ENCODE peak calls at places on chromosomes 16 and 17, in ten cellular contexts. Q is tibial artery, K is HFF-Myc, O is cardiac fibroblast, I is thoracic aorta, G is AG04449, T is OCI-LY7, P is upper lobe of right lung, L is neural progenitor cell, E is B cell. B is an unnamed sample.

GRCh38 chr17:22511431-22511830 is 819.1 kb downstream of the KCNJ18 start:
- DNase-seq in Q (no peak), K (no peak), O (no peak), I (no peak), G (no peak), T (no peak), P (no peak), L (no peak), E (no peak), B (no peak)

GRCh38 chr17:10106067-10106466 is 92.3 kb downstream of the GAS7 start:
- DNase-seq in Q (no peak), K (no peak), O (no peak), I (no peak), G (no peak), T (no peak), P (no peak), L (no peak), E (no peak), B (no peak)

GRCh38 chr16:10770907-10771306 is 27.3 kb downstream of the NUBP1 start:
- DNase-seq in Q (no peak), K (no peak), O (peak; percentile 8), I (no peak), G (no peak), T (no peak), P (no peak), L (no peak), E (no peak), B (no peak)

GRCh38 chr16:75096730-75097129 is 19.9 kb downstream of the LDHD start:
- DNase-seq in Q (no peak), K (no peak), O (no peak), I (no peak), G (no peak), T (no peak), P (peak; percentile 77), L (peak; percentile 47), E (no peak), B (no peak)

GRCh38 chr17:29216181-29216580 is 30.5 kb upstream of the CRYBA1 start:
- DNase-seq in Q (no peak), K (no peak), O (no peak), I (no peak), G (no peak), T (no peak), P (no peak), L (no peak), E (no peak), B (no peak)

GRCh38 chr17:10429416-10430045 is 7.8 kb upstream of the MYH8 start:
- DNase-seq in Q (no peak), K (no peak), O (peak; percentile 45), I (no peak), G (no peak), T (no peak), P (no peak), L (no peak), E (no peak), B (no peak)

GRCh38 chr17:1422907-1423306 is 22.9 kb upstream of the YWHAE start:
- DNase-seq in Q (peak; percentile 26), K (peak; percentile 59), O (peak; percentile 98), I (peak; percentile 23), G (peak; percentile 81), T (no peak), P (no peak), L (no peak), E (no peak), B (no peak)

GRCh38 chr16:12298285-12298684 is 321.8 kb downstream of the SNX29 start:
- DNase-seq in Q (no peak), K (no peak), O (no peak), I (no peak), G (no peak), T (no peak), P (no peak), L (no peak), E (no peak), B (no peak)

GRCh38 chr16:49874613-49875237 is 18.8 kb upstream of the ZNF423 start:
- DNase-seq in Q (no peak), K (no peak), O (no peak), I (no peak), G (no peak), T (no peak), P (no peak), L (no peak), E (no peak), B (no peak)

GRCh38 chr16:49875812-49876715 is 20.2 kb upstream of the ZNF423 start:
- DNase-seq in Q (no peak), K (no peak), O (no peak), I (no peak), G (no peak), T (no peak), P (no peak), L (peak; percentile 73), E (no peak), B (no peak)

GRCh38 chr16:49881890-49882289 is 26.0 kb upstream of the ZNF423 start:
- DNase-seq in Q (no peak), K (no peak), O (no peak), I (no peak), G (no peak), T (no peak), P (no peak), L (no peak), E (no peak), B (no peak)

DNA sequence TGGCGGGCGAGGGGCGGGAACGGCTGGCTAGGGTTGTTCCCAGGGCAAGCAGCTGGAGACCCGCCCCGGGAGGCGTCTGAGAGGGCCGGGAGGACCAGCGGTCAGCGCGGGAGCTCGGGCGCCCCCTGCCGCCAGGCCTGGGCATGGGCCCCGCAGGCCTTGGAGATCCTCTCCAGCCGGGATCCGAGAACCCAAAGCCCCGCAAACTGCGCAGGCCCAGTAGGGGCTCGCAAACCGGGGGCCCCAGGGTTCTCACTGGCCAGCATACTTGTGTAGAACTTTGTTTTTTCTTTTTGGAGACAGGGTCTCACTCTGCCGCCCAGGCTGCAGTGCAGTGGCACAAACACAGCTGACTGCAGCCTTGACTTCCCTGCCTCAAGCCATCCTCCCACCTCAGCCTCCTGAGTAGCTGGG is 20.8 kb upstream of the ZNF423 start:
- DNase-seq in Q (peak; percentile 45), K (no peak), O (peak; percentile 47), I (no peak), G (no peak), T (no peak), P (peak; percentile 83), L (peak; percentile 83), E (no peak), B (peak; percentile 93)
- TF ChIP-seq CTCF in Q (peak; percentile 95), K (peak; percentile 84), O (peak; percentile 71), I (peak; percentile 90), G (peak; percentile 84), T (peak; percentile 72), P (peak; percentile 93), L (peak; percentile 88), E (peak; percentile 33), B (peak; percentile 95)

DNA sequence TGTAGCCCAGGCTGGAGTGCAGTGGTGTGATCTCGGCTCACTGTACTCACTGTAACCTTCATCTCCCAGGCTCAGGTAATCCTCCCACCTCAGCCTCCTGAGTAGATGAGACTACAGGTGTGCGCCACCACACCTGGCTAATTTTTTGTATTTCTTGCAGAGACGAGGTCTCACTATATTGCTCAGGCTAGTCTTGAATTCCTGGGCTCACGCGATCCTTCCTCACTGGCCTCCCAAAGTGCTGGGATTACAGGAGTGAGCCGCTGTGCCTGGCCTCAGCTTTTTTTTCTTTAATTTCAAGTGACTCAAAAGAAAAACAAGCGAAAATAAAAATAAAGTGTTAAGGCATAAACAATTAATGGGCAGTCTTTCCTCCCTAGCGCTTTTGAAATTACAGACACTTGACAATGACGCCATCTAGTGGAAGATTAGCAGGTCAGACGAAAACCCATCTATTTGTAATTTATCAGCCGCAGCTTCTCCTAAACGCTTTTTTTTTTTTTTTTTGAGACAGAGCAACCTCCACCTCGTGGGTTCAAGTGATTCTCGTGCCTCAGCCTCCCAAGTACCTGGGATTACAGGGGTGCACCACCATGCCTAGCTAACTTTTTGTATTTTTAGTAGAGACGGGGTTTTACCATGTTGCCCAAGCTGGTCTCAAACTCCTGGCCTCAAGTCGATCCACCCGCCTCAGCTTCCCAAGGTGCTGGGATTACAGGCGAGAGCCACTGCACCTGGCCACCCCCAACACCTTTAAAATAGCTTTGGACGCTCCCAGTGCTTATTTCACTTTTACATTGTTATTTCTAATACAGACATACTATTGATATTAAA is 28.1 kb upstream of the PECAM1 start:
- DNase-seq in Q (no peak), K (peak; percentile 47), O (peak; percentile 91), I (no peak), G (peak; percentile 26), T (peak; percentile 84), P (peak; percentile 40), L (peak; percentile 69), E (peak; percentile 49), B (no peak)
- TF ChIP-seq CTCF in Q (peak; percentile 75), K (peak; percentile 59), O (peak; percentile 59), I (peak; percentile 78), G (peak; percentile 56), T (peak; percentile 86), P (peak; percentile 81), L (peak; percentile 79), E (peak; percentile 86), B (peak; percentile 92)

DNA sequence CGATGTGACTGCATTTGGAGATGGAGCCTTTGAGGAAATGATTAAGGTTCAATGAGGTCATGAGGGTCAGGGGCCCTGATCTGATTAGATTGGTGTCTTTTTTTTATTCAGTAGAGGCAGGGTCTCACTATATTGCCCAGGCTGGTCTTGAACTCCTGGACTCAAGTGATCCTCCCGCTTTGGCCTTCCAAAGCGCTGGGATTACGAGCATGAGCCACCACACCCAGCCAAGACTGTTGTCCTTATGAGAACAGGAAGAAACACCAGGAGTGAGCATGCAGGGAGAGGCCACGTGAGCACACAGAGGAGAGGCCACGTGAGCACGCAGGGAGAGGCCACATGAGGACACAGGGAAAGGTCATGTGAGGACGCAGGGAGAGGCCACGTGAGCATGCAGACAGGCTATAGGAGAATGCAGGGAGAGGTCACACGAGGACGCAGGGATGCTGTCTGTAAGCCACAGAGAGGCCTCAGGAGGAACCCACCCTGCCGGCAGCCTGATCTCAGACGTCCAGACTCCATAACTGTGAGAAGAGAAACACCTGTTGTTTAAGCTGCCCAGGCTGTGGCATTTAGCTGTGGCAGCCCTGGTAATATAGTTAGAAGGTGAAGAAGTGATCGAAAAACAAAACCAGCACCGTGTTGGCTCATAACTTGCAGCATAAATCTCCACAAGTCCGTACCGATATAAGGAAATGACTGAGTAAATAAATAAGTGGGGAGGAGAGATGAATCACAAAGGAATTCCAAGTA is 14.5 kb upstream of the CSNK1D start:
- DNase-seq in Q (no peak), K (no peak), O (peak; percentile 99), I (no peak), G (no peak), T (no peak), P (peak; percentile 93), L (no peak), E (no peak), B (no peak)
- TF ChIP-seq CTCF in Q (no peak), K (no peak), O (no peak), I (no peak), G (no peak), T (no peak), P (no peak), L (no peak), E (no peak), B (no peak)

GRCh38 chr17:58516644-58517377 is 2.4 kb upstream of the MTMR4 start:
- DNase-seq in Q (no peak), K (no peak), O (no peak), I (no peak), G (no peak), T (no peak), P (no peak), L (no peak), E (no peak), B (no peak)

GRCh38 chr17:58517928-58518609 is 3.6 kb upstream of the MTMR4 start:
- DNase-seq in Q (peak; percentile 100), K (peak; percentile 98), O (peak; percentile 100), I (peak; percentile 100), G (peak; percentile 99), T (peak; percentile 100), P (peak; percentile 100), L (peak; percentile 100), E (peak; percentile 100), B (peak; percentile 98)

GRCh38 chr17:58517378-58517927 is 3.0 kb upstream of the MTMR4 start:
- DNase-seq in Q (no peak), K (no peak), O (no peak), I (no peak), G (no peak), T (no peak), P (no peak), L (no peak), E (no peak), B (no peak)

GRCh38 chr17:58521680-58522079 is 7.2 kb upstream of the MTMR4 start:
- DNase-seq in Q (no peak), K (no peak), O (no peak), I (no peak), G (no peak), T (no peak), P (no peak), L (no peak), E (peak; percentile 25), B (no peak)

DNA sequence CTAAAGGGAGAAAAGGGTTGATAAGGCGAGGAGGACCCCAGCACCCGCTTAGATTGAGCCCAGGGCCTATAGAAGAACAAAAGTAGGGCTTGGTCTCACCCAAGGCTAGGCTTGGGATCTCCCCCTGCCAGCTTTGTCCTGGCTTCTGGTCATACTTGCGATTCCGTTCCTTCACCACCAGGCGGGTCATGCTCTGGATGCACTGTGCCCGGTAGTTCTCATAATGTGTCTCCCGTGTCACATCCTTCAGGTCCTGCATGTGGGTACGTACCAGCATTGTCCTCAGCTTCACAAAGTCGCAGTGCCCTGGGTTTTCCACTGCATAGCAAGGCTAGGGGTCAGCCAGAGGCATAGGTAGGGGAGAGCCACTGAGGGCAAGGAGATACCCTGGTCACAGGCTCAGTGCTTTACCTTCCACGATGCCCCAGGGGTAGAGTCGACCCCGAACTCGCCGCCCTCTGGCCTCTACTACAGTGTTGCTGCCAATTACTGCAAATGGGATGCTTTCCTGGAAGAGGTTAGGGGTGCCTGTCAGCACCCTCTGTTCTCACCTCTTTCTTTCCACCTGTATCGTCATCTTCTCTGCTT is 6.5 kb upstream of the MTMR4 start:
- DNase-seq in Q (no peak), K (no peak), O (peak; percentile 30), I (no peak), G (no peak), T (peak; percentile 79), P (no peak), L (peak; percentile 72), E (peak; percentile 37), B (peak; percentile 53)
- TF ChIP-seq CTCF in Q (no peak), K (peak; percentile 33), O (peak; percentile 63), I (peak; percentile 24), G (peak; percentile 49), T (peak; percentile 76), P (peak; percentile 37), L (peak; percentile 60), E (peak; percentile 42), B (peak; percentile 78)